ENCODE peak calls at places on chromosomes 12 and 14, in seven cellular contexts. One of them, this sample, is unnamed.

GRCh38 chr12:132302466-132303358 is 26.7 kb downstream of the GALNT9 start:
- DNase-seq in H1: no peak
- DNase-seq in GM20000: no peak
- DNase-seq in GM12878: no peak
- DNase-seq in ovary: no peak
- DNase-seq in Peyer's patch: no peak
- DNase-seq in A549: no peak
- DNase-seq in this sample: no peak

GRCh38 chr14:24965934-24966593 is 83.9 kb downstream of the STXBP6 start:
- DNase-seq in A549: no peak
- DNase-seq in GM20000: no peak
- DNase-seq in ovary: no peak
- DNase-seq in Peyer's patch: peak
- DNase-seq in H1: no peak
- DNase-seq in GM12878: no peak
- DNase-seq in this sample: peak

GRCh38 chr12:57611116-57611809 is at the start of gene ARHGEF25:
- DNase-seq in H1: no peak
- DNase-seq in A549: peak
- DNase-seq in ovary: peak
- DNase-seq in GM12878: no peak
- DNase-seq in GM20000: peak
- DNase-seq in Peyer's patch: peak
- DNase-seq in this sample: peak

GRCh38 chr12:49294086-49294803 is 702 bp upstream of the PRPH start:
- DNase-seq in Peyer's patch: no peak
- DNase-seq in ovary: no peak
- DNase-seq in GM12878: no peak
- DNase-seq in A549: no peak
- DNase-seq in H1: no peak
- DNase-seq in GM20000: no peak
- DNase-seq in this sample: no peak

GRCh38 chr12:122860052-122860853 is 25.0 kb downstream of the HIP1R start:
- DNase-seq in Peyer's patch: peak
- DNase-seq in ovary: peak
- DNase-seq in GM12878: no peak
- DNase-seq in H1: peak
- DNase-seq in GM20000: peak
- DNase-seq in A549: peak
- DNase-seq in this sample: peak

GRCh38 chr14:95163666-95164065 is 6.3 kb upstream of the DICER1 start:
- DNase-seq in ovary: no peak
- DNase-seq in H1: no peak
- DNase-seq in Peyer's patch: no peak
- DNase-seq in A549: no peak
- DNase-seq in GM12878: no peak
- DNase-seq in GM20000: no peak
- DNase-seq in this sample: peak

GRCh38 chr14:32702571-32702970 is 236.1 kb upstream of the NPAS3 start:
- DNase-seq in GM20000: peak
- DNase-seq in H1: peak
- DNase-seq in A549: no peak
- DNase-seq in GM12878: no peak
- DNase-seq in Peyer's patch: no peak
- DNase-seq in ovary: peak
- DNase-seq in this sample: no peak

GRCh38 chr14:94180655-94181271 is 6.6 kb downstream of the PPP4R4 start:
- DNase-seq in GM20000: peak
- DNase-seq in GM12878: peak
- DNase-seq in A549: peak
- DNase-seq in H1: no peak
- DNase-seq in ovary: no peak
- DNase-seq in Peyer's patch: no peak
- DNase-seq in this sample: peak

GRCh38 chr14:20179880-20180279 is 10.8 kb upstream of the OR11G2 start:
- DNase-seq in H1: no peak
- DNase-seq in A549: no peak
- DNase-seq in ovary: no peak
- DNase-seq in GM20000: no peak
- DNase-seq in Peyer's patch: no peak
- DNase-seq in GM12878: no peak
- DNase-seq in this sample: no peak

GRCh38 chr14:69819607-69820006 is 22.6 kb upstream of the SLC10A1 start:
- DNase-seq in H1: no peak
- DNase-seq in GM20000: no peak
- DNase-seq in GM12878: no peak
- DNase-seq in ovary: no peak
- DNase-seq in A549: no peak
- DNase-seq in Peyer's patch: no peak
- DNase-seq in this sample: no peak

GRCh38 chr14:54435500-54435981 is 5.6 kb downstream of the CNIH1 start:
- DNase-seq in Peyer's patch: no peak
- DNase-seq in GM12878: no peak
- DNase-seq in ovary: no peak
- DNase-seq in GM20000: no peak
- DNase-seq in H1: no peak
- DNase-seq in A549: no peak
- DNase-seq in this sample: peak

DNA sequence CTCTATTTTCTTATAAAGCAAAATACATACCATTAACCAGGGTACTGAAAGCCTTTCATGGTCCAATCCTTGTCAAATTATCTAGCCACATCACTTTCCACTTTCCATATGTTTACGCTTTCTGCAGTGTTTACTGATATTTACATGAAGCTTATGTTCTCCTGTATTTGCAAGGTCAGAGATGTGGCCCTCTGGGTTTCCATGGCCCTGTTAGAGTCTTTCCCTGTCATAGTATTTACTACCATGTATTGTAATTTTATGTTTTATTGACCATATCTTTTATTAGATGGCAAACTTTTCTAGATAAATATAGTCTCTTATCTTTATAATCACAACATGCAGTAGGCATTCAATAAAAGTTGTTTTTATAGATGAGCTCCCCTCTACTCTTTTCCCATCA is 23.5 kb upstream of the IGF1 start:
- DNase-seq in ovary: no peak
- DNase-seq in A549: no peak
- DNase-seq in GM12878: no peak
- DNase-seq in GM20000: no peak
- DNase-seq in H1: no peak
- DNase-seq in Peyer's patch: no peak
- DNase-seq in this sample: no peak
- TF ChIP-seq CTCF in ovary: no peak
- TF ChIP-seq CTCF in A549: no peak
- TF ChIP-seq CTCF in GM12878: no peak
- TF ChIP-seq CTCF in GM20000: no peak
- TF ChIP-seq CTCF in H1: no peak
- TF ChIP-seq CTCF in Peyer's patch: no peak
- TF ChIP-seq CTCF in this sample: no peak

DNA sequence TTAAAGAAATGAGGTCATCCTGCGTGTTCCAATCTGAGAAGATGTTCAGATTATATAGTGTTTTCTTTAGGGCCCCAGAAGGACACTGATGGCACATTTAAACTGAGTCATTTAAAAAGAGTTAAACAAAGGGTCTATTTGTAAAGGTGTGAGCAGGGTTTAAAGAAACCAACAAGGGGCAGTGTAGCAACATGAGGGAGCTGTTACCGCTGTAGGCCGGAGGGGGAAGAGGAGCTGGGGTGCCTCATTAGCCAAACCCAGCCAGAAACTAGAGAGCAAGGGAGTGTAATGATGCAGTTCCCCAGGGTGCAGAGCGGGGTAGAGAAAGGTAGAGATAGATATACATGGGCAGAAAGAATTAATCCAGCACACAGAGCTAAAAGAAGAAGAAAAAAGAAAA is 160.4 kb downstream of the TBX5 start:
- DNase-seq in Peyer's patch: no peak
- DNase-seq in A549: no peak
- DNase-seq in H1: peak
- DNase-seq in ovary: no peak
- DNase-seq in GM12878: no peak
- DNase-seq in GM20000: no peak
- DNase-seq in this sample: no peak
- TF ChIP-seq CTCF in Peyer's patch: no peak
- TF ChIP-seq CTCF in A549: no peak
- TF ChIP-seq CTCF in H1: peak
- TF ChIP-seq CTCF in ovary: no peak
- TF ChIP-seq CTCF in GM12878: no peak
- TF ChIP-seq CTCF in GM20000: no peak
- TF ChIP-seq CTCF in this sample: no peak

DNA sequence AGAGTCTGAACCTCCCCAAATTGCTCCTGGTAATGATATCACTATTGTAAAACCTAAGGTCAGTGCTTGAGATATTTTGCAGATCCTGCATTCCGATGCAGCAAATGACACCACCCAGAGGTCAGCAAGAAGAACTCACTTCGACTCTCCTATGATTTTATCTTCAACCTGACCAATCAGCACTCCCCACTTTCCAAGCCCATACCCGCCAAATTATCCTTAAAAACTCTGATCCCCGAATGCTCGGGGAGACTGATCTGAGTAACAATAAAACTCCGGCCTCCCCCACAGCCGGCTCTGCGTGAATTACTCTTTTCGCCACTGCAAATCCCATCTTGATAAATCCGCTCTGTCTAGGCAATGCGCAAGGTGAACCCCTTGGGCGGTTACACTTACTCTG is 1.2 kb downstream of the NPC2 start:
- DNase-seq in H1: no peak
- DNase-seq in Peyer's patch: no peak
- DNase-seq in GM20000: peak
- DNase-seq in ovary: no peak
- DNase-seq in GM12878: no peak
- DNase-seq in A549: peak
- DNase-seq in this sample: peak
- TF ChIP-seq CTCF in H1: no peak
- TF ChIP-seq CTCF in Peyer's patch: no peak
- TF ChIP-seq CTCF in GM20000: peak
- TF ChIP-seq CTCF in ovary: no peak
- TF ChIP-seq CTCF in GM12878: peak
- TF ChIP-seq CTCF in A549: peak
- TF ChIP-seq CTCF in this sample: peak

GRCh38 chr14:48936352-48936751 is 649.8 kb downstream of the RPS29 start:
- DNase-seq in GM20000: no peak
- DNase-seq in A549: no peak
- DNase-seq in GM12878: no peak
- DNase-seq in Peyer's patch: peak
- DNase-seq in H1: no peak
- DNase-seq in ovary: no peak
- DNase-seq in this sample: peak
- TF ChIP-seq CTCF in GM20000: no peak
- TF ChIP-seq CTCF in A549: no peak
- TF ChIP-seq CTCF in GM12878: no peak
- TF ChIP-seq CTCF in Peyer's patch: no peak
- TF ChIP-seq CTCF in H1: no peak
- TF ChIP-seq CTCF in ovary: no peak
- TF ChIP-seq CTCF in this sample: no peak

DNA sequence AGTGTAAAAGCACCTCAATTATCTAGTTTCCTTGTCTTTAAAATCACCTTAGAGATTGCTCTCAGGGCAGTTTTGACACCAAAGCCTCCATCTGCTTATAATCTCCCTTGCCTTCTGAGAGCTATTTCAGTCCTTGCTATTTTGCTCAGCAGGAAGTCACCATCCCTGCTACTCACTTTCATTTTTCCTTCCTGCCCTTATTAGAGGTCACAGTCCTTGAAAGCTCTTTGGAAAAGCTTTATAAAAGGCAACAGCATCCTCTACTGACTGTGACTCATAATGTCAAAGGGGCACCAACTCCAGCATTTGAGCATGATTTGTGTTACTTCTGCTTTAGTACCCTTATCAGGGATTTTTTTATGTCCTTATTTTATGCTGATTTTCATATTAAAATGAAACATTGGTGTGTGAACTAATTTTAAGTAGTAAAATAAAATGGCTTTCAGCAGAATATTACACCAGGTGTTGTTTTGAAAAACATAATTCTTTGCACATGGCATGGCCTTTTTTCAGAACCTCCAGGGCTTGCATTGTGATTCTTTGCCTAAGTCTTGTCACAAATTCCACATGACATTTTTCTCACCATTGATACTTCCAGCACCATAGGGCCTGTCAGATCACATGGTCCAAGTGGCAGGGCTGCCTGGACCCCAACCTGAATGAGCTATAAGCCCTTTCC is 213.0 kb downstream of the ADAMTS20 start:
- DNase-seq in ovary: no peak
- DNase-seq in Peyer's patch: no peak
- DNase-seq in A549: peak
- DNase-seq in GM12878: peak
- DNase-seq in H1: peak
- DNase-seq in GM20000: peak
- DNase-seq in this sample: peak
- TF ChIP-seq CTCF in ovary: peak
- TF ChIP-seq CTCF in Peyer's patch: peak
- TF ChIP-seq CTCF in A549: peak
- TF ChIP-seq CTCF in GM12878: peak
- TF ChIP-seq CTCF in H1: no peak
- TF ChIP-seq CTCF in GM20000: peak
- TF ChIP-seq CTCF in this sample: peak

GRCh38 chr14:80792756-80793155 is 148.8 kb downstream of the CEP128 start:
- DNase-seq in Peyer's patch: no peak
- DNase-seq in ovary: no peak
- DNase-seq in H1: no peak
- DNase-seq in A549: no peak
- DNase-seq in GM12878: no peak
- DNase-seq in GM20000: no peak
- DNase-seq in this sample: no peak
- TF ChIP-seq CTCF in Peyer's patch: no peak
- TF ChIP-seq CTCF in ovary: no peak
- TF ChIP-seq CTCF in H1: no peak
- TF ChIP-seq CTCF in A549: no peak
- TF ChIP-seq CTCF in GM12878: no peak
- TF ChIP-seq CTCF in GM20000: no peak
- TF ChIP-seq CTCF in this sample: no peak

GRCh38 chr14:89957791-89958190 is 2.1 kb downstream of the TDP1 start:
- DNase-seq in GM20000: no peak
- DNase-seq in Peyer's patch: no peak
- DNase-seq in GM12878: no peak
- DNase-seq in ovary: peak
- DNase-seq in H1: no peak
- DNase-seq in A549: no peak
- DNase-seq in this sample: no peak

GRCh38 chr14:89954045-89955021 is at the start of gene EFCAB11:
- DNase-seq in ovary: peak
- DNase-seq in A549: peak
- DNase-seq in H1: peak
- DNase-seq in GM20000: peak
- DNase-seq in Peyer's patch: peak
- DNase-seq in GM12878: peak
- DNase-seq in this sample: peak

GRCh38 chr14:89955022-89955414 is 488 bp upstream of the EFCAB11 start:
- DNase-seq in GM12878: no peak
- DNase-seq in H1: no peak
- DNase-seq in ovary: no peak
- DNase-seq in GM20000: no peak
- DNase-seq in Peyer's patch: no peak
- DNase-seq in A549: no peak
- DNase-seq in this sample: no peak

GRCh38 chr14:89955418-89956293 is at the start of gene TDP1:
- DNase-seq in H1: peak
- DNase-seq in GM20000: peak
- DNase-seq in A549: peak
- DNase-seq in Peyer's patch: peak
- DNase-seq in ovary: peak
- DNase-seq in GM12878: peak
- DNase-seq in this sample: peak

GRCh38 chr14:89956294-89957009 is 725 bp downstream of the TDP1 start:
- DNase-seq in H1: no peak
- DNase-seq in Peyer's patch: peak
- DNase-seq in GM20000: peak
- DNase-seq in A549: no peak
- DNase-seq in GM12878: peak
- DNase-seq in ovary: peak
- DNase-seq in this sample: peak
- TF ChIP-seq CTCF in H1: no peak
- TF ChIP-seq CTCF in Peyer's patch: no peak
- TF ChIP-seq CTCF in GM20000: no peak
- TF ChIP-seq CTCF in A549: no peak
- TF ChIP-seq CTCF in GM12878: no peak
- TF ChIP-seq CTCF in ovary: no peak
- TF ChIP-seq CTCF in this sample: no peak

This sample was measured in choroid plexus epithelial cell.